ENCODE peak calls at places on chromosome 7, in six cellular contexts. B, K, J, Q, Z and P are unnamed samples.

GRCh38 chr7:138116892-138117291 is 40.6 kb downstream of the AKR1D1 start:
- DNase-seq in B (no peak), K (no peak), J (no peak), Q (no peak), Z (no peak), P (no peak)

GRCh38 chr7:143391462-143392404 is 10.6 kb downstream of the ZYX start:
- DNase-seq in B (no peak), K (peak), J (peak), Q (peak), Z (no peak), P (peak)

GRCh38 chr7:100854146-100854895 is 1.8 kb downstream of the SLC12A9 start:
- DNase-seq in B (no peak), K (no peak), J (no peak), Q (no peak), Z (no peak), P (no peak)

GRCh38 chr7:73815436-73815835 is 15.4 kb upstream of the CLDN4 start:
- DNase-seq in B (no peak), K (no peak), J (no peak), Q (no peak), Z (no peak), P (no peak)

GRCh38 chr7:200704-201103 is 8.3 kb downstream of the FAM20C start:
- DNase-seq in B (no peak), K (no peak), J (no peak), Q (no peak), Z (no peak), P (no peak)

GRCh38 chr7:64908358-64908757 is 5.3 kb downstream of the ZNF273 start:
- DNase-seq in B (no peak), K (no peak), J (no peak), Q (no peak), Z (no peak), P (no peak)

GRCh38 chr7:512146-512510 is 7.5 kb downstream of the PDGFA start:
- DNase-seq in B (no peak), K (no peak), J (no peak), Q (no peak), Z (no peak), P (no peak)

GRCh38 chr7:30805081-30805691 is 34.0 kb downstream of the MINDY4 start:
- DNase-seq in B (no peak), K (no peak), J (no peak), Q (no peak), Z (no peak), P (no peak)

GRCh38 chr7:44279286-44279685 is 46.1 kb downstream of the CAMK2B start:
- DNase-seq in B (no peak), K (no peak), J (no peak), Q (no peak), Z (no peak), P (peak)

GRCh38 chr7:123682690-123683089 is 27.0 kb downstream of the LMOD2 start:
- DNase-seq in B (no peak), K (no peak), J (no peak), Q (peak), Z (no peak), P (no peak)

GRCh38 chr7:141551080-141551772 is at the start of gene AGK:
- DNase-seq in B (peak), K (peak), J (peak), Q (peak), Z (no peak), P (peak)

GRCh38 chr7:491958-492713 is 27.5 kb downstream of the PDGFA start:
- DNase-seq in B (no peak), K (peak), J (no peak), Q (no peak), Z (no peak), P (peak)

GRCh38 chr7:70647801-70648491 is 484.0 kb upstream of the GALNT17 start:
- DNase-seq in B (peak), K (no peak), J (peak), Q (peak), Z (peak), P (no peak)

GRCh38 chr7:70673833-70674232 is 458.1 kb upstream of the GALNT17 start:
- DNase-seq in B (no peak), K (no peak), J (no peak), Q (no peak), Z (no peak), P (no peak)

GRCh38 chr7:134935701-134936100 is 50.6 kb upstream of the AGBL3 start:
- DNase-seq in B (no peak), K (no peak), J (no peak), Q (peak), Z (no peak), P (no peak)

GRCh38 chr7:44769381-44770209 is 20.9 kb downstream of the ZMIZ2 start:
- DNase-seq in B (peak), K (no peak), J (no peak), Q (peak), Z (peak), P (no peak)

DNA sequence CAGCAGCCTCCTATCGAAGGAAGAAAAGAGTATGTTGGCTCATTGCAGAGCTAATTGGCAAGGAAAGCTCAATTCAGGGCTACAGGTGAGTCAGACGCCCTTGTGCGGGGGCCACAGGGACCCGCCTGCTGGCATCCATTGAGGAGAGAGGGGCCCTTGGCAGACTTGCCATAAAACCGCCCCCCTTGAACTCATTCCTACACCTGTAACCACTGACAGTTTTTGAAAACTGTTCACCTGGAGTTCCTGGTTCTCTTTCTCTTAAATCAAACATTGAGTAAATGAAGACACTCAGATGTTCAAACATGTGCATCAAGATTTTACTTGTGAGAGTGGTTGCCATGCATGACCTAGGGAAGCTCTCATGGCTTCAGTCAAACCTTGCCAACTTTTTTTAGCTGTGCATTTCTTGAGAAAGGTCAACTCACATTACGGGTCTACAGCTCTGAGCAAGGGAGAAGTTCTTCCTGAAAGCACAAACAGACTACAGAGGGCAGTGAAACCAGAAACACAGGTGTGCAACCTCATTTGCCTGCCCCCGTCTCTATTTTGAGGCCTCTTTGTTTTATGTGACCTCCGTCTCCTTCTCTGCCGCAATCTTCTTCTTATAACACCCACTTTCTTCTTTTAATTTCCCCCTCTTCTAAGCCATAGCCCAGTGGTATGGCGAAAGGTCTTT is 87.8 kb downstream of the TBXAS1 start:
- DNase-seq in B (no peak), K (no peak), J (no peak), Q (no peak), Z (peak), P (no peak)
- TF ChIP-seq POLR2A in B (no peak), K (no peak), J (no peak), Q (no peak), Z (no peak), P (no peak)

GRCh38 chr7:46603780-46604725 is 683.0 kb upstream of the IGFBP3 start:
- DNase-seq in B (no peak), K (peak), J (peak), Q (peak), Z (no peak), P (peak)
- TF ChIP-seq POLR2A in B (no peak), K (no peak), J (no peak), Q (no peak), Z (no peak), P (no peak)

GRCh38 chr7:2237109-2237602 is 4.4 kb upstream of the MAD1L1 start:
- DNase-seq in B (no peak), K (peak), J (peak), Q (no peak), Z (peak), P (peak)
- TF ChIP-seq POLR2A in B (no peak), K (no peak), J (no peak), Q (no peak), Z (peak), P (peak)

GRCh38 chr7:7108931-7109330 is 73.4 kb upstream of the C1GALT1 start:
- DNase-seq in B (no peak), K (no peak), J (no peak), Q (no peak), Z (no peak), P (no peak)
- TF ChIP-seq POLR2A in B (no peak), K (no peak), J (no peak), Q (no peak), Z (no peak), P (no peak)

GRCh38 chr7:151247611-151248176 is 800 bp downstream of the SMARCD3 start:
- DNase-seq in B (no peak), K (no peak), J (no peak), Q (no peak), Z (no peak), P (no peak)
- TF ChIP-seq POLR2A in B (no peak), K (no peak), J (no peak), Q (no peak), Z (no peak), P (no peak)